ENCODE peak calls at places on chromosome 16, in four cellular contexts. U is tibial artery, C is heart left ventricle, I is cardiac fibroblast. D is an unnamed sample.

GRCh38 chr16:8866118-8866883 is 2.5 kb downstream of the CARHSP1 start:
- DNase-seq in U (no peak), C (peak), I (no peak), D (peak)

GRCh38 chr16:75931970-75932369 is 205.7 kb upstream of the CPHXL start:
- DNase-seq in U (no peak), C (no peak), I (no peak), D (no peak)

GRCh38 chr16:77974883-77975282 is 47.5 kb upstream of the CLEC3A start:
- DNase-seq in U (no peak), C (no peak), I (no peak), D (peak)

GRCh38 chr16:87143661-87144121 is 173.5 kb downstream of the C16orf95 start:
- DNase-seq in U (peak), C (no peak), I (no peak), D (no peak)

GRCh38 chr16:4623593-4623992 is 1.0 kb upstream of the MGRN1 start:
- DNase-seq in U (no peak), C (no peak), I (no peak), D (no peak)

GRCh38 chr16:19102187-19102872 is 11.4 kb upstream of the ITPRIPL2 start:
- DNase-seq in U (peak), C (no peak), I (no peak), D (no peak)

GRCh38 chr16:50196736-50197135 is 43.6 kb downstream of the TENT4B start:
- DNase-seq in U (no peak), C (no peak), I (peak), D (no peak)

GRCh38 chr16:24018485-24018884 is 182.7 kb downstream of the PRKCB start:
- DNase-seq in U (no peak), C (no peak), I (no peak), D (no peak)

GRCh38 chr16:23537390-23537789 is 19.8 kb downstream of the EARS2 start:
- DNase-seq in U (no peak), C (no peak), I (no peak), D (no peak)

GRCh38 chr16:48499822-48500440 is 110.0 kb downstream of the N4BP1 start:
- DNase-seq in U (peak), C (no peak), I (peak), D (no peak)

GRCh38 chr16:11384956-11385586 is 39.8 kb downstream of the RMI2 start:
- DNase-seq in U (peak), C (no peak), I (no peak), D (no peak)

GRCh38 chr16:8623634-8624033 is 2.1 kb downstream of the METTL22 start:
- DNase-seq in U (no peak), C (no peak), I (peak), D (no peak)

GRCh38 chr16:87325480-87325879 is 8.3 kb upstream of the C16orf95 start:
- DNase-seq in U (no peak), C (peak), I (no peak), D (no peak)

GRCh38 chr16:72050769-72051464 is 3.4 kb upstream of the HP start:
- DNase-seq in U (no peak), C (no peak), I (peak), D (no peak)

GRCh38 chr16:87802670-87803069 is 36.9 kb upstream of the KLHDC4 start:
- DNase-seq in U (no peak), C (no peak), I (no peak), D (no peak)

GRCh38 chr16:27639588-27640276 is 89.8 kb downstream of the KATNIP start:
- DNase-seq in U (no peak), C (no peak), I (peak), D (peak)

GRCh38 chr16:89314357-89314756 is 96.9 kb downstream of the ZNF778 start:
- DNase-seq in U (no peak), C (peak), I (no peak), D (no peak)

DNA sequence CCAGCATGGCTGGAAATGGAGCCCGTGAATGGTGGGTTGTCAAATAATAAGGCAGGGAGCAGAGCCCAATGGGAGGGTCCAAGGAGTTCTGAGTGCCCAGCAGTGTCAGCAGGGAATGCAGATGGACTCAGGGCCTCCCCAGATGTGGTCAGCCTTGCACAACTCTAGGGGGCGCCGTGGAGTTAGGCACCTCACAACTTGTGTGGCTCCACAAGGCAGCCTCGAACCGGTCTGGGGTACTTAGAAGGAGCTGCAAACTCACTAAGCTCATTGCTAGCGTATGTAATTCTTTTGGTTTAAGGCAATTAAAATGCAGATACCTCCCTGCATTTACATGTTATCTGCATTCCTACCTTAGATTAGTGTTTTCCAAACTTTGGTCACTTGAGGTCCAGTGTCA is 18.1 kb downstream of the IRF8 start:
- DNase-seq in U (no peak), C (no peak), I (no peak), D (no peak)
- TF ChIP-seq CTCF in U (no peak), C (no peak), I (peak), D (peak)

DNA sequence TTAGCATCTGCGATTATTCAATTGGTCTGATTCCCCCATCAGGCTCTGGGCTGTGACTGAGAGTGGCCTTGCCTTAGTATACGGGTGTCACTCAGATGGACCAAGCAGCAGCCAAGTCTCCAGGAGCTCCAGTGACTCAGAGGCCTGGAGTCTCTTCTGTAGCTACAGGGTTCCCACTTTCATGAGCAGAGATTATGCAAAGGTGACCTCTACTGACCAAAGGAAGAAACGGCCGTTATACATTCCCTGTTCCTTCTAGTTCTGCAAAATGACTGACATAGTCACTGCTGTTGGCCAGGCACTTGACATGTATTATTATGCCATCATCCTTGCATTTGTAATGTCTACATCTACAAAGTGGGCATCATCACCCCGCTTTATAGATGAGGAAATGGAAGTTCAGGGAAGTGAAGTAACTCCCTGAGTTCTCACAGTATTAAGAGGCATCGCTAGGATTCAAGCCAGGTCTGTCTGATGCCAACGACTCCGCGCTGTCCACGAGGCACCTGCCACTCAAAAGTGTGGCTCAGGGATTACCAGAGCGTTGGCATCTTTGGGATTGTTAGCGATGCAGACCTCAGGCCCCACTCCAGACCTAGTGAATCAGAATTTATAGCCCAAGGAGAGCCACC is 23.3 kb downstream of the SLC38A7 start:
- DNase-seq in U (no peak), C (peak), I (peak), D (peak)
- TF ChIP-seq CTCF in U (peak), C (peak), I (peak), D (peak)

GRCh38 chr16:56948234-56948633 is 13.5 kb upstream of the CETP start:
- DNase-seq in U (no peak), C (no peak), I (no peak), D (no peak)
- TF ChIP-seq CTCF in U (no peak), C (no peak), I (no peak), D (no peak)

GRCh38 chr16:63061319-63061718 is 1025.1 kb upstream of the CDH8 start:
- DNase-seq in U (no peak), C (no peak), I (no peak), D (no peak)
- TF ChIP-seq CTCF in U (no peak), C (no peak), I (no peak), D (no peak)

GRCh38 chr16:53417011-53417410 is 17.3 kb upstream of the RBL2 start:
- DNase-seq in U (no peak), C (no peak), I (peak), D (no peak)

GRCh38 chr16:53417976-53418375 is 16.3 kb upstream of the RBL2 start:
- DNase-seq in U (no peak), C (no peak), I (no peak), D (no peak)

GRCh38 chr16:53413864-53414263 is 20.4 kb upstream of the RBL2 start:
- DNase-seq in U (no peak), C (no peak), I (no peak), D (no peak)

GRCh38 chr16:53414381-53414780 is 19.9 kb upstream of the RBL2 start:
- DNase-seq in U (no peak), C (no peak), I (no peak), D (peak)

DNA sequence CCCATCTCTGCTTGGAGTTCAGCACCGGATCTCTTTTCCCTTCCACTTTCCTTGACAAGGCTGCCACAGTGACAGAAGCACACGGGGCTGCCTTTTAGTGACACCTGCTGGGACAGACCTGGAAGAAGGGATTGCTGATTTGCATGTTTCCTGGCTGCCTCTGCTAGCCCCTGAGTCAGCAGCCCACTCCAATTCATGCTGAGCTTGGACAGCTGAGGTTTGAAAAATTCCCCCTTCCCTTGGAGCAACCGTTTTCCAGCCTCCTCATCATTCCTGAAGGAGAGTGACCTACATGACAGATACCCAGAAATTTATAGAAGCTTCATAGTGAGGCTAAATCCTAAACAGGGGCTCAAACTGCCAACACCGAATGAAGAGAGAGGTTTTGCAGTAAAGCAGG is 18.8 kb upstream of the RBL2 start:
- DNase-seq in U (no peak), C (no peak), I (no peak), D (peak)
- TF ChIP-seq CTCF in U (no peak), C (no peak), I (no peak), D (no peak)

DNA sequence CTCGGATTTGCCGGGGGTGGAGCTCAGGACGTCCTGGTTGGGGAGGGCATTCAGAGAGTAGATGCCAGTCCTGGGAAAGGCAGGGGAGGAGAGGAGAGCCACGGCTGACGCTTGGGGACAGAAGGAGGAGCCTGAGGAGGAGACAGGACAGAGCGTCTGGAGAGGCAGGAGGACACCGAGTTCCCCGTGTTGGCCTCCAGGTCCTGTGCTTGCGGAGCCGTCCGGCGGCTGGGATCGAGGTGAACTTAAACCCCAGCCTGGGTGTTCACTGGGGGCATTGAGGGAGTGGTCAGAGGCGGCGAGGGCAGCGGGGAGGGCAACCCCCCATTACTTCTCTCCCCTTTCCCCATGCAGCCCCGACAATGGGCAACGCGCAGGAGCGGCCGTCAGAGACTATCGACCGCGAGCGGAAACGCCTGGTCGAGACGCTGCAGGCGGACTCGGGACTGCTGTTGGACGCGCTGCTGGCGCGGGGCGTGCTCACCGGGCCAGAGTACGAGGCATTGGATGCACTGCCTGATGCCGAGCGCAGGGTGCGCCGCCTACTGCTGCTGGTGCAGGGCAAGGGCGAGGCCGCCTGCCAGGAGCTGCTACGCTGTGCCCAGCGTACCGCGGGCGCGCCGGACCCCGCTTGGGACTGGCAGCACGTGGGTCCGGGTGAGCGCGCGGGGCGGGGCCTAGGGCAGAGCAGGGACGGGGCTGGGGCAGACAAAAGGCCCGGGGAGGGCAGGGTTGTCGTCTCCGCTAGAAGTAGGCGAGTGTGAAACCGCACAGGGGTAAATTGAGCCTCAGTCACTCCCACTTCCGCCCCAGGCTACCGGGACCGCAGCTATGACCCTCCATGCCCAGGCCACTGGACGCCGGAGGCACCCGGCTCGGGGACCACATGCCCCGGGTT is 3.7 kb downstream of the NOL3 start:
- DNase-seq in U (peak), C (peak), I (peak), D (peak)
- TF ChIP-seq CTCF in U (peak), C (peak), I (peak), D (no peak)

DNA sequence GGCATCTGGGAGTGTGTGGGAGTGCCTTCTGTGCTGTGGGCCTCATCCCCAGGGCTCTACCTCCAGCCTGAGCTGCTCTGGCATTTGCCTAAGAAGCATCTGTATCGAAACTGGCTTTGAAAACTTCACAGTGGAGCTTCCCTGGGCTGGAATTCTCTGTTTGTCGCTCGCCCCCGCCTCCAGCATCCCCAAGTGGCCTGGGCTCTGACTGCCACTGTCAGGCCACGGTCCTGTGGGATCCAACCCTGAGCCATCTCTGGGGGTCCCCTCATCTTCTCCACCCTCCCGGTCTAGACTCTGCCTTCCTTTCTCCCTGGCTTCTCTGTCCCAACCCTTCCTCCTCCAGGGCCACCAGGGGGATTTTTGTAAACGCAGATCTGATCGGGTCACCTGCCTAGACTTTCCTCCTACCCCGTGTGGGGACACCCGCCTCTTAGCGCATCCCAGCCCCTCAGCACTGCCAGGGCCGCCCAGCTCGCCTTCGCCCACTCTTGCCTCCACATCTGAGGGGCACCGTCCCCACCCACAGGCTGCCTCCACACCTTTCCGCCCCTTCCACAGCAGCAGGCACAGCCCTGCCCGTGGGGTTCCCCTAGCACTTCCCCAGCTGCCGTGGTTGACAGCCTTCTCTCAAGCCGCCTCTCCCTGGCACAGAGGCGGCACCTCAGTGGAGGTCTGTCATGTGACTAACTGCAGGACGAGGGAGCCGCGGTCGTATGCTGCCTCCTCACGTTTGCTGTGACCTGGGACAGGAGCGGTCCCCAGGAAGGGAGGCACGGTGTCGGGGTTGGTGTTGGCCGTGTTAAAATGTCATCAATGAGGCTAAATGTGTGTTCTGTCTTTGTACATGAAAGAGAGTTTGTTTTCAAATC is 12.0 kb downstream of the TBC1D24 start:
- DNase-seq in U (no peak), C (peak), I (no peak), D (no peak)
- TF ChIP-seq CTCF in U (no peak), C (peak), I (no peak), D (no peak)

DNA sequence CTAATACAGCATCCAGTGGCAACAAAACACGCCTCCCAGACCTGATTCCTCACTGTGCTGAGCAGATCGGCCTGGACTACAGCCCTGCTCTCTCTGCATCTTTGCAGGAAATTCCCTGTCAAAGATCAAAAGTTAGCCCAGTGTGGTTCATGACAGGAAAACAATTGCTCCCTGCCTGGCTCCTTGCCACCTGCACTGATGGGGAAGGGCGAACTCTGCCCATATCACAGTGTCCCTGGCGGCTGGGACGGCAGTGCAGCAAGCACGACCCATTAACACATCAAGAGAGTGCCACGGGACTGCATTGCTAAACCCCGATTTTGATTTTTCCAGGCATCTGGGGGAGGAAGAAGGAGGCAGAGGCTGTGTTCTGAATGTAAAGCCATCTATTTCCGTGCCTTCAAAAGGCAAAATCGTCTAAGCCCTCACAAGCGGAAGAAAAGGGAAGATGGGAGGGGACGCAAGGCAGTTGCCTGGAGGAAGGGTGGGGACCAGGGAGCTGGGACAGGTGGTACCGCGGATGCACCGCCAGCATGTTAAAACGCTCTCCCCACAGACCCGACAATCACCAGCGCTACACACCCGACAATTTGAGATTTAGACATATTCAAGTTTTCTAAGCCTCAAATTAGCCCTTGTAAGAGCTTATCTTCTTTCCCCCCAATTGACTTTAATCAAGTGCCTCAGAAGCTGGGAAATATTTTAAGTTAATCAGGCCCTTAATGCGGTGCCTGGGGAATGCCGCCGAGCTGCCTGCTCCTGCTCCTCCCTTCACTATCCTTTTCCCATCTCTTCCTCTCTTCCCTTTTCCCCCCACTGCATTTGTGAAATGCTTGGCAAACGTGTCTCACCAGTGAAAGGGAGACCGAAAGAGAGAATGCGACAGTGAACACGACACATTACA is 238.8 kb upstream of the CDH5 start:
- DNase-seq in U (no peak), C (peak), I (no peak), D (no peak)
- TF ChIP-seq CTCF in U (no peak), C (no peak), I (no peak), D (no peak)

DNA sequence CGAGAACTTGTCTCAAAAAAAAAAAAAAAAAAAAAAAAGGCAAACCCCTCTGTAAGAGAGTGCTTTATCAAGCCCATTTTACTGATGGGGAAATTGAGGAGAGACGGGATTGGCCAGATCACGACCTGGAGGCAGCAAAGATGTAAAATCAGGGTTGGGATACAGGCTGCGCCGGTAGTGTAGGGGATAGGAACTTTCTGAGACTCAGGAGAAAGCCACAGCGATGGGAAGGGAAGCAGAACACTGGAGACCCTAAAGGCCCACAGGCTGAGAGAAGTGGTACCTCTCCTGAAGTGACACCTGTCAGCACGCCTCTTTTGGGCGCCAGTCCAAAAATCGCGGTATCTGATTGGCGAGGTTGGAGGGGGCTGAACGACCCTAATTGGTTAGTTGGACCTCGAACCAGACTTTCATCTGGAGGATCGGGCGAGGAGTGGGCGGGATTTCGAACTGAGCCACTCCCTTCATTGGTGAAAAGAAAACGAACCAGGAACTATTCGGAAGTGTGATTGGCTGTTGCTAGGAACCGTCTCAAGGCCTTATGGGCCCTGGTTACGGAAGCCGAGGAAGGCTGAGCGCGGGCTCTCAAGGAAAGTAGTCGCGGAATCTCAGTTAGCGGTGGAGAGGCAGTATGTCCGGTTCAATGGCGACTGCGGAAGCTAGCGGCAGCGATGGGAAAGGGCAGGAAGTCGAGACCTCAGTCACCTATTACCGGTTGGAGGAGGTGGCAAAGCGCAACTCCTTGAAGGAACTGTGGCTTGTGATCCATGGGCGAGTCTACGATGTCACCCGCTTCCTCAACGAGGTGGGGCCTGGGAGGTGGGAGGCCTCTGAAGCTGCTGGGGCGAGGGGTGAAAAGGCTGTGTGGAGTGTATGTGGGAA is at the start of gene CYB5B:
- DNase-seq in U (peak), C (peak), I (peak), D (peak)
- TF ChIP-seq CTCF in U (no peak), C (no peak), I (no peak), D (no peak)

D was measured in Calu3.